ENCODE peak calls at places on chromosomes 7 and 10, in six cellular contexts. F, X, V, C, D and A are unnamed samples.

GRCh38 chr7:40922316-40922670 is 780.6 kb downstream of the INHBA start:
- DNase-seq in F (no peak), X (peak; percentile 40), V (no peak), C (no peak), D (no peak), A (no peak)

GRCh38 chr7:2170576-2171521 is 61.9 kb downstream of the MAD1L1 start:
- DNase-seq in F (no peak), X (no peak), V (no peak), C (no peak), D (no peak), A (no peak)

GRCh38 chr10:71659050-71659738 is 60.4 kb downstream of the C10orf105 start:
- DNase-seq in F (no peak), X (no peak), V (no peak), C (no peak), D (no peak), A (no peak)

GRCh38 chr7:144854839-144855424 is 19.1 kb upstream of the TPK1 start:
- DNase-seq in F (peak; percentile 6), X (no peak), V (no peak), C (peak; percentile 43), D (peak; percentile 35), A (peak; percentile 58)

GRCh38 chr10:78524342-78524741 is 490.7 kb downstream of the RPS24 start:
- DNase-seq in F (no peak), X (no peak), V (no peak), C (no peak), D (no peak), A (no peak)

GRCh38 chr7:106217089-106217542 is 67.7 kb downstream of the NAMPT start:
- DNase-seq in F (no peak), X (peak; percentile 30), V (no peak), C (no peak), D (no peak), A (no peak)

GRCh38 chr10:132632091-132632561 is 94.5 kb downstream of the INPP5A start:
- DNase-seq in F (no peak), X (no peak), V (no peak), C (no peak), D (no peak), A (no peak)

GRCh38 chr7:42414961-42415505 is 178.0 kb upstream of the GLI3 start:
- DNase-seq in F (no peak), X (no peak), V (no peak), C (no peak), D (no peak), A (no peak)

GRCh38 chr10:108545921-108546320 is 1377.4 kb downstream of the XPNPEP1 start:
- DNase-seq in F (no peak), X (no peak), V (no peak), C (peak; percentile 1), D (peak; percentile 13), A (no peak)

GRCh38 chr7:91082854-91083495 is 181.3 kb upstream of the FZD1 start:
- DNase-seq in F (no peak), X (no peak), V (no peak), C (no peak), D (peak; percentile 50), A (no peak)

GRCh38 chr7:38630720-38631673 is at the start of gene AMPH:
- DNase-seq in F (peak; percentile 47), X (no peak), V (no peak), C (peak; percentile 73), D (no peak), A (peak; percentile 70)

GRCh38 chr7:26777383-26777782 is 87.0 kb downstream of the SKAP2 start:
- DNase-seq in F (no peak), X (no peak), V (no peak), C (no peak), D (no peak), A (no peak)

GRCh38 chr7:17239683-17240521 is 58.5 kb upstream of the AHR start:
- DNase-seq in F (no peak), X (no peak), V (no peak), C (no peak), D (no peak), A (no peak)